ENCODE peak calls at places on chromosomes 1 and 21, in seven cellular contexts. M is lower leg skin; C is body of pancreas; W is iPS DF 19.7; K is hippocampal formation; G is stimulated activated CD4-positive, alpha-beta T cell treated with anti-CD3 and anti-CD28 coated beads, Interleukin-12 subunit alpha, Interleukin-12 subunit beta, amount 100 ng/mL, for 4 hours; V is Kasumi-1. N is an unnamed sample.

GRCh38 chr21:36543924-36544323 is 64.0 kb upstream of the CLDN14 start:
- DNase-seq in K (no peak), C (no peak), M (no peak), V (no peak), G (no peak), W (no peak), N (no peak)

GRCh38 chr1:21585037-21585436 is 75.8 kb downstream of the ALPL start:
- DNase-seq in V (no peak), G (no peak), K (no peak), C (no peak), M (no peak), W (no peak), N (no peak)

GRCh38 chr1:17013598-17014320 is 2.0 kb upstream of the ATP13A2 start:
- DNase-seq in V (peak), W (no peak), G (no peak), C (no peak), K (peak), M (no peak), N (no peak)

GRCh38 chr1:221868894-221869293 is 127.0 kb upstream of the DUSP10 start:
- DNase-seq in M (no peak), V (no peak), W (no peak), G (no peak), K (no peak), C (no peak), N (no peak)

GRCh38 chr1:218588555-218589172 is 243.5 kb downstream of the TGFB2 start:
- DNase-seq in W (no peak), G (no peak), M (no peak), K (no peak), V (no peak), C (no peak), N (no peak)

GRCh38 chr1:153627797-153628626 is at the start of gene S100A1:
- DNase-seq in M (no peak), G (no peak), W (no peak), C (peak), V (no peak), K (peak), N (no peak)

GRCh38 chr1:22819391-22819790 is 108.8 kb downstream of the EPHB2 start:
- DNase-seq in M (no peak), W (no peak), K (no peak), C (no peak), G (no peak), V (no peak), N (no peak)

GRCh38 chr1:34983700-34984355 is 1.3 kb downstream of the TMEM35B start:
- DNase-seq in M (no peak), C (peak), V (no peak), G (no peak), K (no peak), W (no peak), N (no peak)

GRCh38 chr1:150233359-150234308 is 2.3 kb downstream of the ANP32E start:
- DNase-seq in K (no peak), V (peak), M (no peak), G (peak), W (no peak), C (peak), N (no peak)

GRCh38 chr1:55718758-55719671 is 503.9 kb upstream of the USP24 start:
- DNase-seq in M (peak), K (no peak), V (no peak), G (no peak), W (peak), C (peak), N (no peak)

GRCh38 chr1:150194381-150195031 is 41.4 kb downstream of the ANP32E start:
- DNase-seq in W (no peak), V (no peak), C (no peak), M (no peak), K (no peak), G (no peak), N (no peak)

GRCh38 chr1:51926171-51926812 is 47.8 kb upstream of the NRDC start:
- DNase-seq in V (peak), K (no peak), G (no peak), C (no peak), W (peak), M (no peak), N (no peak)

N was measured in central memory CD8-positive, alpha-beta T cell.